ENCODE peak calls at places on chromosomes 11 and 22, in seven cellular contexts. P is NCI-H1694 treated with DMSO at 0.1 percent for 48 hours; Y is stimulated activated CD8-positive, alpha-beta memory T cell treated with anti-CD3 and anti-CD28 coated beads, Interleukin-15, amount 100 ng/mL, for 1 hour; O is heart left ventricle; V is tibial nerve; E is activated CD4-positive, CD25-positive, alpha-beta regulatory T cell treated with anti-CD3 and anti-CD28 coated beads, Interleukin-2, amount 50 U/mL, for 72 hours; F is neural progenitor cell. R is an unnamed sample.

GRCh38 chr11:46436113-46436512 is 44.5 kb upstream of the CHRM4 start:
- DNase-seq in E (no peak), V (no peak), P (no peak), O (no peak), Y (no peak), F (no peak), R (no peak)

GRCh38 chr22:22039286-22040074 is 56.9 kb upstream of the TOP3B start:
- DNase-seq in V (no peak), F (no peak), E (no peak), Y (no peak), P (no peak), O (no peak), R (no peak)

GRCh38 chr11:26319906-26320305 is 12.0 kb upstream of the ANO3 start:
- DNase-seq in P (no peak), V (no peak), F (peak), E (no peak), O (no peak), Y (no peak), R (no peak)

GRCh38 chr11:127843483-127844396 is 743.6 kb downstream of the ETS1 start:
- DNase-seq in Y (peak), P (peak), O (peak), V (peak), F (peak), E (peak), R (peak)

GRCh38 chr11:11075515-11076171 is 217.8 kb upstream of the ZBED5 start:
- DNase-seq in P (no peak), Y (no peak), F (no peak), E (no peak), O (no peak), V (no peak), R (peak)

GRCh38 chr11:67295846-67296245 is 6.7 kb downstream of the ANKRD13D start:
- DNase-seq in V (no peak), F (no peak), O (no peak), E (no peak), Y (no peak), P (no peak), R (no peak)

GRCh38 chr11:104713366-104713765 is 184.9 kb downstream of the CASP12 start:
- DNase-seq in E (no peak), Y (no peak), P (no peak), O (no peak), V (no peak), F (no peak), R (no peak)

GRCh38 chr11:72703281-72704008 is 29.2 kb upstream of the PDE2A start:
- DNase-seq in E (no peak), P (no peak), F (peak), Y (no peak), O (peak), V (peak), R (peak)

GRCh38 chr22:30628491-30628890 is 7.1 kb upstream of the SLC35E4 start:
- DNase-seq in F (no peak), V (no peak), Y (no peak), P (no peak), O (peak), E (no peak), R (no peak)

GRCh38 chr11:94958118-94958517 is 15.2 kb downstream of the CWC15 start:
- DNase-seq in F (no peak), P (no peak), V (no peak), E (no peak), O (no peak), Y (no peak), R (no peak)

GRCh38 chr11:61536676-61537270 is 28.2 kb downstream of the LRRC10B start:
- DNase-seq in F (peak), V (no peak), E (no peak), P (no peak), O (no peak), Y (no peak), R (peak)

GRCh38 chr11:111934301-111934700 is 2.8 kb upstream of the DIXDC1 start:
- DNase-seq in Y (no peak), P (no peak), F (no peak), V (no peak), E (no peak), O (peak), R (no peak)

GRCh38 chr11:45152740-45153595 is 6.5 kb downstream of the PRDM11 start:
- DNase-seq in P (no peak), O (no peak), Y (no peak), E (peak), V (no peak), F (no peak), R (no peak)

GRCh38 chr22:23313791-23314567 is 133.7 kb downstream of the BCR start:
- DNase-seq in P (no peak), E (no peak), Y (no peak), V (no peak), F (no peak), O (no peak), R (no peak)

GRCh38 chr11:125168875-125169537 is 4.5 kb downstream of the PKNOX2 start:
- DNase-seq in Y (no peak), V (no peak), E (no peak), P (no peak), O (no peak), F (no peak), R (no peak)

GRCh38 chr11:129945377-129945776 is 50.0 kb upstream of the NFRKB start:
- DNase-seq in F (no peak), P (no peak), Y (no peak), V (no peak), E (no peak), O (no peak), R (no peak)

GRCh38 chr11:112770487-112770886 is 190.7 kb upstream of the NCAM1 start:
- DNase-seq in E (no peak), F (no peak), O (no peak), Y (no peak), P (no peak), V (no peak), R (no peak)

GRCh38 chr11:64751136-64751535 is 7.2 kb upstream of the RASGRP2 start:
- DNase-seq in O (no peak), Y (no peak), P (no peak), E (no peak), V (no peak), F (no peak), R (no peak)

GRCh38 chr22:40412441-40412840 is 42.0 kb downstream of the SGSM3 start:
- DNase-seq in E (no peak), Y (no peak), O (no peak), V (no peak), F (no peak), P (no peak), R (no peak)

GRCh38 chr22:37333724-37334460 is 51.6 kb downstream of the CYTH4 start:
- DNase-seq in Y (no peak), V (no peak), F (no peak), O (no peak), E (no peak), P (no peak), R (no peak)

GRCh38 chr11:86814775-86815174 is 14.4 kb downstream of the PRSS23 start:
- DNase-seq in F (no peak), O (no peak), P (no peak), Y (no peak), V (no peak), E (no peak), R (no peak)

GRCh38 chr11:119741369-119742262 is 12.6 kb upstream of the NECTIN1 start:
- DNase-seq in O (peak), Y (peak), V (no peak), P (no peak), F (peak), E (peak), R (peak)

GRCh38 chr11:69435161-69435990 is 46.1 kb upstream of the LINC01488 start:
- DNase-seq in P (no peak), Y (no peak), E (no peak), O (no peak), F (peak), V (no peak), R (peak)

GRCh38 chr11:66325140-66325754 is 8.4 kb upstream of the CD248 start:
- DNase-seq in Y (no peak), P (no peak), V (no peak), O (no peak), E (no peak), F (no peak), R (no peak)

GRCh38 chr11:45262900-45263299 is 23.2 kb downstream of the SYT13 start:
- DNase-seq in V (no peak), Y (no peak), E (no peak), P (peak), F (no peak), O (no peak), R (no peak)

GRCh38 chr22:38240734-38241252 is 32.0 kb downstream of the TMEM184B start:
- DNase-seq in F (peak), E (no peak), Y (no peak), P (no peak), O (no peak), V (no peak), R (peak)

GRCh38 chr22:45082795-45083194 is 73.0 kb upstream of the PHF21B start:
- DNase-seq in F (peak), E (no peak), O (no peak), V (no peak), P (no peak), Y (no peak), R (peak)

GRCh38 chr22:23138584-23139469 is 3.0 kb downstream of the RSPH14 start:
- DNase-seq in O (no peak), F (no peak), V (no peak), P (no peak), Y (no peak), E (no peak), R (no peak)

GRCh38 chr22:33975841-33976240 is 55.6 kb upstream of the LARGE1 start:
- DNase-seq in O (no peak), F (no peak), V (no peak), E (no peak), Y (no peak), P (no peak), R (no peak)

GRCh38 chr11:47433157-47433556 is 6.9 kb upstream of the PSMC3 start:
- DNase-seq in Y (no peak), F (no peak), E (no peak), O (no peak), P (no peak), V (no peak), R (peak)

GRCh38 chr11:20310596-20311394 is 52.7 kb upstream of the HTATIP2 start:
- DNase-seq in O (no peak), E (no peak), Y (no peak), F (peak), P (no peak), V (no peak), R (no peak)

GRCh38 chr22:37672920-37673453 is 2.4 kb upstream of the LGALS1 start:
- DNase-seq in V (no peak), P (no peak), O (no peak), E (no peak), Y (no peak), F (no peak), R (no peak)

GRCh38 chr11:30583505-30584280 is 2.5 kb downstream of the MPPED2 start:
- DNase-seq in F (peak), O (peak), V (no peak), E (no peak), P (no peak), Y (no peak), R (peak)

GRCh38 chr11:74010306-74010981 is 1.6 kb upstream of the UCP3 start:
- DNase-seq in Y (no peak), V (no peak), O (no peak), P (no peak), F (no peak), E (no peak), R (peak)

GRCh38 chr22:50008151-50009040 is 4.2 kb downstream of the IL17REL start:
- DNase-seq in O (no peak), Y (no peak), P (no peak), V (no peak), F (no peak), E (no peak), R (no peak)

GRCh38 chr22:22207845-22208564 is 36.6 kb upstream of the VPREB1 start:
- DNase-seq in V (peak), P (peak), O (peak), E (peak), F (peak), Y (peak), R (peak)

GRCh38 chr11:117374316-117374715 is 46.7 kb downstream of the CEP164 start:
- DNase-seq in E (no peak), Y (no peak), P (peak), V (no peak), O (no peak), F (no peak), R (no peak)

R was measured in ELF-1.